ENCODE peak calls at places on chromosomes 16 and 17, in ten cellular contexts. One of them, this sample, is unnamed.

GRCh38 chr16:71540-72341 is 690 bp downstream of the RHBDF1 start:
- DNase-seq in stimulated activated CD4-positive, alpha-beta T cell treated with anti-CD3 and anti-CD28 coated beads, Interleukin-2, amount 100 ng/mL, for 48 hours: no peak
- DNase-seq in mucosa of descending colon: peak; percentile 83
- DNase-seq in AG04450: no peak
- DNase-seq in Calu3: peak; percentile 86
- DNase-seq in WERI-Rb-1: peak; percentile 70
- DNase-seq in iris pigment epithelial cell: peak; percentile 59
- DNase-seq in T-cell: no peak
- DNase-seq in hepatic stellate cell: peak; percentile 94
- DNase-seq in epithelial cell of esophagus: peak; percentile 95
- DNase-seq in this sample: no peak

GRCh38 chr16:87383522-87384161 is at the start of gene FBXO31:
- DNase-seq in stimulated activated CD4-positive, alpha-beta T cell treated with anti-CD3 and anti-CD28 coated beads, Interleukin-2, amount 100 ng/mL, for 48 hours: peak; percentile 91
- DNase-seq in mucosa of descending colon: peak; percentile 91
- DNase-seq in AG04450: peak; percentile 88
- DNase-seq in Calu3: peak; percentile 94
- DNase-seq in WERI-Rb-1: peak; percentile 55
- DNase-seq in iris pigment epithelial cell: peak; percentile 90
- DNase-seq in T-cell: peak; percentile 89
- DNase-seq in hepatic stellate cell: peak; percentile 88
- DNase-seq in epithelial cell of esophagus: peak; percentile 86
- DNase-seq in this sample: peak; percentile 93

GRCh38 chr16:86680137-86680536 is 101.8 kb downstream of the FOXL1 start:
- DNase-seq in stimulated activated CD4-positive, alpha-beta T cell treated with anti-CD3 and anti-CD28 coated beads, Interleukin-2, amount 100 ng/mL, for 48 hours: no peak
- DNase-seq in mucosa of descending colon: no peak
- DNase-seq in AG04450: peak; percentile 56
- DNase-seq in Calu3: no peak
- DNase-seq in WERI-Rb-1: no peak
- DNase-seq in iris pigment epithelial cell: peak; percentile 76
- DNase-seq in T-cell: no peak
- DNase-seq in hepatic stellate cell: peak; percentile 80
- DNase-seq in epithelial cell of esophagus: peak; percentile 55
- DNase-seq in this sample: no peak

GRCh38 chr17:10018461-10018891 is 113.4 kb upstream of the RCVRN start:
- DNase-seq in stimulated activated CD4-positive, alpha-beta T cell treated with anti-CD3 and anti-CD28 coated beads, Interleukin-2, amount 100 ng/mL, for 48 hours: no peak
- DNase-seq in mucosa of descending colon: no peak
- DNase-seq in AG04450: no peak
- DNase-seq in Calu3: no peak
- DNase-seq in WERI-Rb-1: no peak
- DNase-seq in iris pigment epithelial cell: no peak
- DNase-seq in T-cell: no peak
- DNase-seq in hepatic stellate cell: no peak
- DNase-seq in epithelial cell of esophagus: no peak
- DNase-seq in this sample: peak; percentile 37

GRCh38 chr17:73560661-73561060 is 83.6 kb downstream of the SDK2 start:
- DNase-seq in stimulated activated CD4-positive, alpha-beta T cell treated with anti-CD3 and anti-CD28 coated beads, Interleukin-2, amount 100 ng/mL, for 48 hours: no peak
- DNase-seq in mucosa of descending colon: no peak
- DNase-seq in AG04450: no peak
- DNase-seq in Calu3: no peak
- DNase-seq in WERI-Rb-1: peak; percentile 83
- DNase-seq in iris pigment epithelial cell: peak; percentile 7
- DNase-seq in T-cell: no peak
- DNase-seq in hepatic stellate cell: no peak
- DNase-seq in epithelial cell of esophagus: peak; percentile 42
- DNase-seq in this sample: no peak

GRCh38 chr17:73841431-73842060 is 197.3 kb upstream of the SDK2 start:
- DNase-seq in stimulated activated CD4-positive, alpha-beta T cell treated with anti-CD3 and anti-CD28 coated beads, Interleukin-2, amount 100 ng/mL, for 48 hours: no peak
- DNase-seq in mucosa of descending colon: no peak
- DNase-seq in AG04450: no peak
- DNase-seq in Calu3: peak; percentile 24
- DNase-seq in WERI-Rb-1: peak; percentile 75
- DNase-seq in iris pigment epithelial cell: no peak
- DNase-seq in T-cell: peak; percentile 16
- DNase-seq in hepatic stellate cell: no peak
- DNase-seq in epithelial cell of esophagus: no peak
- DNase-seq in this sample: no peak

GRCh38 chr16:69003500-69003899 is 102.0 kb upstream of the HAS3 start:
- DNase-seq in stimulated activated CD4-positive, alpha-beta T cell treated with anti-CD3 and anti-CD28 coated beads, Interleukin-2, amount 100 ng/mL, for 48 hours: no peak
- DNase-seq in mucosa of descending colon: no peak
- DNase-seq in AG04450: no peak
- DNase-seq in Calu3: no peak
- DNase-seq in WERI-Rb-1: no peak
- DNase-seq in iris pigment epithelial cell: no peak
- DNase-seq in T-cell: no peak
- DNase-seq in hepatic stellate cell: no peak
- DNase-seq in epithelial cell of esophagus: no peak
- DNase-seq in this sample: no peak

GRCh38 chr17:2058521-2059124 is 3.7 kb downstream of the HIC1 start:
- DNase-seq in stimulated activated CD4-positive, alpha-beta T cell treated with anti-CD3 and anti-CD28 coated beads, Interleukin-2, amount 100 ng/mL, for 48 hours: peak; percentile 67
- DNase-seq in mucosa of descending colon: peak; percentile 89
- DNase-seq in AG04450: no peak
- DNase-seq in Calu3: peak; percentile 82
- DNase-seq in WERI-Rb-1: no peak
- DNase-seq in iris pigment epithelial cell: peak; percentile 82
- DNase-seq in T-cell: peak; percentile 69
- DNase-seq in hepatic stellate cell: peak; percentile 81
- DNase-seq in epithelial cell of esophagus: peak; percentile 70
- DNase-seq in this sample: peak; percentile 89

GRCh38 chr17:76585048-76585648 is 512 bp downstream of the ST6GALNAC2 start:
- DNase-seq in stimulated activated CD4-positive, alpha-beta T cell treated with anti-CD3 and anti-CD28 coated beads, Interleukin-2, amount 100 ng/mL, for 48 hours: no peak
- DNase-seq in mucosa of descending colon: no peak
- DNase-seq in AG04450: no peak
- DNase-seq in Calu3: peak; percentile 39
- DNase-seq in WERI-Rb-1: no peak
- DNase-seq in iris pigment epithelial cell: peak; percentile 30
- DNase-seq in T-cell: no peak
- DNase-seq in hepatic stellate cell: no peak
- DNase-seq in epithelial cell of esophagus: no peak
- DNase-seq in this sample: no peak

GRCh38 chr16:69865701-69866100 is 85.4 kb upstream of the CLEC18A start:
- DNase-seq in stimulated activated CD4-positive, alpha-beta T cell treated with anti-CD3 and anti-CD28 coated beads, Interleukin-2, amount 100 ng/mL, for 48 hours: no peak
- DNase-seq in mucosa of descending colon: no peak
- DNase-seq in AG04450: peak; percentile 38
- DNase-seq in Calu3: peak; percentile 35
- DNase-seq in WERI-Rb-1: no peak
- DNase-seq in iris pigment epithelial cell: peak; percentile 96
- DNase-seq in T-cell: no peak
- DNase-seq in hepatic stellate cell: peak; percentile 58
- DNase-seq in epithelial cell of esophagus: no peak
- DNase-seq in this sample: no peak

GRCh38 chr17:4028436-4028835 is 64.2 kb upstream of the ATP2A3 start:
- DNase-seq in stimulated activated CD4-positive, alpha-beta T cell treated with anti-CD3 and anti-CD28 coated beads, Interleukin-2, amount 100 ng/mL, for 48 hours: no peak
- DNase-seq in mucosa of descending colon: no peak
- DNase-seq in AG04450: no peak
- DNase-seq in Calu3: no peak
- DNase-seq in WERI-Rb-1: no peak
- DNase-seq in iris pigment epithelial cell: no peak
- DNase-seq in T-cell: no peak
- DNase-seq in hepatic stellate cell: no peak
- DNase-seq in epithelial cell of esophagus: no peak
- DNase-seq in this sample: no peak

GRCh38 chr17:32792207-32792606 is 84.7 kb downstream of the MYO1D start:
- DNase-seq in stimulated activated CD4-positive, alpha-beta T cell treated with anti-CD3 and anti-CD28 coated beads, Interleukin-2, amount 100 ng/mL, for 48 hours: no peak
- DNase-seq in mucosa of descending colon: no peak
- DNase-seq in AG04450: no peak
- DNase-seq in Calu3: no peak
- DNase-seq in WERI-Rb-1: no peak
- DNase-seq in iris pigment epithelial cell: no peak
- DNase-seq in T-cell: no peak
- DNase-seq in hepatic stellate cell: no peak
- DNase-seq in epithelial cell of esophagus: no peak
- DNase-seq in this sample: peak; percentile 19

GRCh38 chr17:80089762-80090161 is 11.6 kb upstream of the GAA start:
- DNase-seq in stimulated activated CD4-positive, alpha-beta T cell treated with anti-CD3 and anti-CD28 coated beads, Interleukin-2, amount 100 ng/mL, for 48 hours: no peak
- DNase-seq in mucosa of descending colon: peak; percentile 24
- DNase-seq in AG04450: no peak
- DNase-seq in Calu3: no peak
- DNase-seq in WERI-Rb-1: no peak
- DNase-seq in iris pigment epithelial cell: no peak
- DNase-seq in T-cell: no peak
- DNase-seq in hepatic stellate cell: no peak
- DNase-seq in epithelial cell of esophagus: no peak
- DNase-seq in this sample: no peak

GRCh38 chr17:63621684-63622570 is at the start of gene MAP3K3:
- DNase-seq in stimulated activated CD4-positive, alpha-beta T cell treated with anti-CD3 and anti-CD28 coated beads, Interleukin-2, amount 100 ng/mL, for 48 hours: peak; percentile 91
- DNase-seq in mucosa of descending colon: peak; percentile 99
- DNase-seq in AG04450: peak; percentile 100
- DNase-seq in Calu3: peak; percentile 94
- DNase-seq in WERI-Rb-1: peak; percentile 100
- DNase-seq in iris pigment epithelial cell: peak; percentile 100
- DNase-seq in T-cell: peak; percentile 92
- DNase-seq in hepatic stellate cell: peak; percentile 99
- DNase-seq in epithelial cell of esophagus: peak; percentile 100
- DNase-seq in this sample: peak; percentile 99

GRCh38 chr17:76447931-76448652 is 4.9 kb downstream of the UBE2O start:
- DNase-seq in stimulated activated CD4-positive, alpha-beta T cell treated with anti-CD3 and anti-CD28 coated beads, Interleukin-2, amount 100 ng/mL, for 48 hours: no peak
- DNase-seq in mucosa of descending colon: no peak
- DNase-seq in AG04450: no peak
- DNase-seq in Calu3: no peak
- DNase-seq in WERI-Rb-1: no peak
- DNase-seq in iris pigment epithelial cell: no peak
- DNase-seq in T-cell: no peak
- DNase-seq in hepatic stellate cell: no peak
- DNase-seq in epithelial cell of esophagus: peak; percentile 46
- DNase-seq in this sample: no peak

GRCh38 chr16:57526498-57526897 is 9.9 kb downstream of the CCDC102A start:
- DNase-seq in stimulated activated CD4-positive, alpha-beta T cell treated with anti-CD3 and anti-CD28 coated beads, Interleukin-2, amount 100 ng/mL, for 48 hours: no peak
- DNase-seq in mucosa of descending colon: peak; percentile 34
- DNase-seq in AG04450: no peak
- DNase-seq in Calu3: no peak
- DNase-seq in WERI-Rb-1: no peak
- DNase-seq in iris pigment epithelial cell: no peak
- DNase-seq in T-cell: no peak
- DNase-seq in hepatic stellate cell: no peak
- DNase-seq in epithelial cell of esophagus: no peak
- DNase-seq in this sample: no peak

GRCh38 chr17:78142113-78142861 is 3.9 kb upstream of the C17orf99 start:
- DNase-seq in stimulated activated CD4-positive, alpha-beta T cell treated with anti-CD3 and anti-CD28 coated beads, Interleukin-2, amount 100 ng/mL, for 48 hours: no peak
- DNase-seq in mucosa of descending colon: peak; percentile 90
- DNase-seq in AG04450: peak; percentile 18
- DNase-seq in Calu3: peak; percentile 87
- DNase-seq in WERI-Rb-1: no peak
- DNase-seq in iris pigment epithelial cell: peak; percentile 61
- DNase-seq in T-cell: no peak
- DNase-seq in hepatic stellate cell: no peak
- DNase-seq in epithelial cell of esophagus: peak; percentile 99
- DNase-seq in this sample: no peak

GRCh38 chr16:50313596-50314483 is 47.5 kb downstream of the ADCY7 start:
- DNase-seq in stimulated activated CD4-positive, alpha-beta T cell treated with anti-CD3 and anti-CD28 coated beads, Interleukin-2, amount 100 ng/mL, for 48 hours: no peak
- DNase-seq in mucosa of descending colon: peak; percentile 72
- DNase-seq in AG04450: no peak
- DNase-seq in Calu3: no peak
- DNase-seq in WERI-Rb-1: no peak
- DNase-seq in iris pigment epithelial cell: peak; percentile 69
- DNase-seq in T-cell: peak; percentile 31
- DNase-seq in hepatic stellate cell: peak; percentile 19
- DNase-seq in epithelial cell of esophagus: peak; percentile 41
- DNase-seq in this sample: no peak

GRCh38 chr17:15978606-15979005 is 20.9 kb downstream of the ZSWIM7 start:
- DNase-seq in stimulated activated CD4-positive, alpha-beta T cell treated with anti-CD3 and anti-CD28 coated beads, Interleukin-2, amount 100 ng/mL, for 48 hours: no peak
- DNase-seq in mucosa of descending colon: no peak
- DNase-seq in AG04450: no peak
- DNase-seq in Calu3: no peak
- DNase-seq in WERI-Rb-1: no peak
- DNase-seq in iris pigment epithelial cell: no peak
- DNase-seq in T-cell: no peak
- DNase-seq in hepatic stellate cell: no peak
- DNase-seq in epithelial cell of esophagus: no peak
- DNase-seq in this sample: no peak

GRCh38 chr17:31726980-31727427 is 132.0 kb downstream of the COPRS start:
- DNase-seq in stimulated activated CD4-positive, alpha-beta T cell treated with anti-CD3 and anti-CD28 coated beads, Interleukin-2, amount 100 ng/mL, for 48 hours: no peak
- DNase-seq in mucosa of descending colon: no peak
- DNase-seq in AG04450: no peak
- DNase-seq in Calu3: no peak
- DNase-seq in WERI-Rb-1: no peak
- DNase-seq in iris pigment epithelial cell: peak; percentile 69
- DNase-seq in T-cell: no peak
- DNase-seq in hepatic stellate cell: no peak
- DNase-seq in epithelial cell of esophagus: peak; percentile 67
- DNase-seq in this sample: no peak

GRCh38 chr17:81394831-81395599 is at the start of gene BAHCC1:
- DNase-seq in stimulated activated CD4-positive, alpha-beta T cell treated with anti-CD3 and anti-CD28 coated beads, Interleukin-2, amount 100 ng/mL, for 48 hours: peak; percentile 91
- DNase-seq in mucosa of descending colon: peak; percentile 100
- DNase-seq in AG04450: peak; percentile 99
- DNase-seq in Calu3: peak; percentile 99
- DNase-seq in WERI-Rb-1: peak; percentile 100
- DNase-seq in iris pigment epithelial cell: peak; percentile 100
- DNase-seq in T-cell: peak; percentile 65
- DNase-seq in hepatic stellate cell: peak; percentile 100
- DNase-seq in epithelial cell of esophagus: peak; percentile 100
- DNase-seq in this sample: peak; percentile 85

GRCh38 chr17:37671028-37671812 is 28.0 kb upstream of the DDX52 start:
- DNase-seq in stimulated activated CD4-positive, alpha-beta T cell treated with anti-CD3 and anti-CD28 coated beads, Interleukin-2, amount 100 ng/mL, for 48 hours: no peak
- DNase-seq in mucosa of descending colon: no peak
- DNase-seq in AG04450: no peak
- DNase-seq in Calu3: no peak
- DNase-seq in WERI-Rb-1: no peak
- DNase-seq in iris pigment epithelial cell: peak; percentile 21
- DNase-seq in T-cell: no peak
- DNase-seq in hepatic stellate cell: no peak
- DNase-seq in epithelial cell of esophagus: peak; percentile 15
- DNase-seq in this sample: no peak

GRCh38 chr17:65892912-65893377 is 299.0 kb downstream of the CEP112 start:
- DNase-seq in stimulated activated CD4-positive, alpha-beta T cell treated with anti-CD3 and anti-CD28 coated beads, Interleukin-2, amount 100 ng/mL, for 48 hours: no peak
- DNase-seq in mucosa of descending colon: no peak
- DNase-seq in AG04450: no peak
- DNase-seq in Calu3: no peak
- DNase-seq in WERI-Rb-1: no peak
- DNase-seq in iris pigment epithelial cell: no peak
- DNase-seq in T-cell: no peak
- DNase-seq in hepatic stellate cell: no peak
- DNase-seq in epithelial cell of esophagus: peak; percentile 24
- DNase-seq in this sample: peak; percentile 9

GRCh38 chr17:77435272-77436057 is 294.7 kb downstream of the SEC14L1 start:
- DNase-seq in stimulated activated CD4-positive, alpha-beta T cell treated with anti-CD3 and anti-CD28 coated beads, Interleukin-2, amount 100 ng/mL, for 48 hours: no peak
- DNase-seq in mucosa of descending colon: no peak
- DNase-seq in AG04450: no peak
- DNase-seq in Calu3: no peak
- DNase-seq in WERI-Rb-1: peak; percentile 56
- DNase-seq in iris pigment epithelial cell: no peak
- DNase-seq in T-cell: peak; percentile 57
- DNase-seq in hepatic stellate cell: no peak
- DNase-seq in epithelial cell of esophagus: no peak
- DNase-seq in this sample: no peak

GRCh38 chr16:51522902-51523301 is 371.8 kb upstream of the SALL1 start:
- DNase-seq in stimulated activated CD4-positive, alpha-beta T cell treated with anti-CD3 and anti-CD28 coated beads, Interleukin-2, amount 100 ng/mL, for 48 hours: no peak
- DNase-seq in mucosa of descending colon: no peak
- DNase-seq in AG04450: no peak
- DNase-seq in Calu3: no peak
- DNase-seq in WERI-Rb-1: no peak
- DNase-seq in iris pigment epithelial cell: no peak
- DNase-seq in T-cell: no peak
- DNase-seq in hepatic stellate cell: no peak
- DNase-seq in epithelial cell of esophagus: no peak
- DNase-seq in this sample: no peak

GRCh38 chr16:48511071-48511540 is 98.9 kb downstream of the N4BP1 start:
- DNase-seq in stimulated activated CD4-positive, alpha-beta T cell treated with anti-CD3 and anti-CD28 coated beads, Interleukin-2, amount 100 ng/mL, for 48 hours: no peak
- DNase-seq in mucosa of descending colon: no peak
- DNase-seq in AG04450: peak; percentile 34
- DNase-seq in Calu3: no peak
- DNase-seq in WERI-Rb-1: no peak
- DNase-seq in iris pigment epithelial cell: peak; percentile 58
- DNase-seq in T-cell: no peak
- DNase-seq in hepatic stellate cell: no peak
- DNase-seq in epithelial cell of esophagus: peak; percentile 100
- DNase-seq in this sample: no peak

GRCh38 chr17:28968269-28968913 is 17.1 kb upstream of the PHF12 start:
- DNase-seq in stimulated activated CD4-positive, alpha-beta T cell treated with anti-CD3 and anti-CD28 coated beads, Interleukin-2, amount 100 ng/mL, for 48 hours: no peak
- DNase-seq in mucosa of descending colon: no peak
- DNase-seq in AG04450: no peak
- DNase-seq in Calu3: no peak
- DNase-seq in WERI-Rb-1: no peak
- DNase-seq in iris pigment epithelial cell: no peak
- DNase-seq in T-cell: no peak
- DNase-seq in hepatic stellate cell: no peak
- DNase-seq in epithelial cell of esophagus: no peak
- DNase-seq in this sample: no peak

GRCh38 chr16:783404-784161 is 4.6 kb downstream of the RPUSD1 start:
- DNase-seq in stimulated activated CD4-positive, alpha-beta T cell treated with anti-CD3 and anti-CD28 coated beads, Interleukin-2, amount 100 ng/mL, for 48 hours: no peak
- DNase-seq in mucosa of descending colon: no peak
- DNase-seq in AG04450: no peak
- DNase-seq in Calu3: no peak
- DNase-seq in WERI-Rb-1: peak; percentile 68
- DNase-seq in iris pigment epithelial cell: no peak
- DNase-seq in T-cell: no peak
- DNase-seq in hepatic stellate cell: no peak
- DNase-seq in epithelial cell of esophagus: peak; percentile 24
- DNase-seq in this sample: no peak